ENCODE peak calls at places on chromosomes 16 and 17, in seven cellular contexts. Y, C, R, B, K, I and S are unnamed samples.

GRCh38 chr16:27558434-27558833 is 8.5 kb downstream of the KATNIP start:
- DNase-seq in C (no peak), R (no peak), B (no peak), I (no peak), K (no peak), Y (no peak), S (no peak)

GRCh38 chr16:63372283-63372682 is 1336.0 kb upstream of the CDH8 start:
- DNase-seq in Y (no peak), R (no peak), C (no peak), B (no peak), I (no peak), K (no peak), S (no peak)

GRCh38 chr16:11135167-11135973 is 120.6 kb downstream of the SOCS1 start:
- DNase-seq in Y (no peak), K (peak), I (no peak), R (no peak), B (peak), C (no peak), S (no peak)

GRCh38 chr17:68497885-68498319 is 14.3 kb upstream of the PRKAR1A start:
- DNase-seq in I (no peak), Y (peak), K (no peak), B (no peak), R (no peak), C (no peak), S (no peak)

GRCh38 chr16:56985288-56985961 is 3.9 kb upstream of the NLRC5 start:
- DNase-seq in I (no peak), Y (no peak), K (peak), C (peak), R (no peak), B (peak), S (no peak)

GRCh38 chr17:37019117-37019744 is 70.5 kb downstream of the AATF start:
- DNase-seq in R (no peak), B (no peak), Y (no peak), I (no peak), K (no peak), C (no peak), S (no peak)

GRCh38 chr17:74690409-74690825 is 22.3 kb downstream of the CD300LF start:
- DNase-seq in Y (no peak), K (peak), B (no peak), C (peak), I (no peak), R (no peak), S (no peak)

GRCh38 chr16:69111831-69112230 is 6.4 kb downstream of the HAS3 start:
- DNase-seq in Y (no peak), R (no peak), K (no peak), C (no peak), B (no peak), I (no peak), S (no peak)

GRCh38 chr17:44293509-44294226 is 14.7 kb upstream of the RUNDC3A start:
- DNase-seq in B (no peak), I (no peak), K (no peak), Y (no peak), C (no peak), R (no peak), S (no peak)